ENCODE peak calls at places on chromosome 9, in four cellular contexts. N, S, L and G are unnamed samples.

GRCh38 chr9:126095546-126096190 is 231.0 kb upstream of the MVB12B start:
- DNase-seq in L (no peak), N (no peak), S (no peak), G (no peak)

GRCh38 chr9:93976973-93977372 is 21.8 kb upstream of the BARX1 start:
- DNase-seq in N (no peak), L (no peak), S (no peak), G (no peak)

GRCh38 chr9:131214457-131214856 is 61.9 kb downstream of the FAM78A start:
- DNase-seq in N (no peak), L (no peak), S (no peak), G (no peak)

GRCh38 chr9:112091805-112092204 is 83.3 kb downstream of the SUSD1 start:
- DNase-seq in N (no peak), S (no peak), L (no peak), G (no peak)

GRCh38 chr9:27462846-27463245 is 61.2 kb upstream of the IFNK start:
- DNase-seq in N (no peak), L (no peak), S (no peak), G (no peak)

GRCh38 chr9:37859043-37859442 is 44.9 kb downstream of the SLC25A51 start:
- DNase-seq in N (no peak), L (no peak), S (no peak), G (no peak)

GRCh38 chr9:116279230-116279629 is 125.6 kb downstream of the PAPPA start:
- DNase-seq in L (no peak), S (no peak), N (no peak), G (no peak)

GRCh38 chr9:27154923-27155322 is 45.9 kb downstream of the TEK start:
- DNase-seq in L (no peak), S (peak; percentile 94), N (no peak), G (no peak)

GRCh38 chr9:120583958-120584369 is 4.0 kb upstream of the CDK5RAP2 start:
- DNase-seq in S (peak; percentile 90), N (no peak), L (no peak), G (no peak)

GRCh38 chr9:116574027-116574679 is 113.0 kb upstream of the TRIM32 start:
- DNase-seq in N (no peak), S (no peak), L (no peak), G (no peak)

GRCh38 chr9:79542735-79543504 is 28.8 kb upstream of the TLE4 start:
- DNase-seq in S (no peak), L (no peak), N (no peak), G (no peak)

GRCh38 chr9:88766778-88767503 is 224.3 kb upstream of the S1PR3 start:
- DNase-seq in S (peak; percentile 88), N (no peak), L (no peak), G (no peak)

GRCh38 chr9:117138257-117138656 is 276.6 kb downstream of the ASTN2 start:
- DNase-seq in N (no peak), L (no peak), S (no peak), G (no peak)

GRCh38 chr9:133725886-133726285 is 12.3 kb downstream of the SARDH start:
- DNase-seq in N (no peak), S (no peak), L (no peak), G (no peak)

GRCh38 chr9:131605770-131606590 is 60.7 kb downstream of the PRRT1B start:
- DNase-seq in L (no peak), S (peak; percentile 63), N (no peak), G (no peak)

GRCh38 chr9:22307013-22307711 is 139.5 kb upstream of the DMRTA1 start:
- DNase-seq in N (no peak), S (peak; percentile 38), L (no peak), G (no peak)

GRCh38 chr9:89863837-89864236 is 259.0 kb downstream of the GADD45G start:
- DNase-seq in N (no peak), S (no peak), L (no peak), G (no peak)

GRCh38 chr9:111728617-111729366 is 65.9 kb downstream of the SHOC1 start:
- DNase-seq in N (no peak), S (peak; percentile 64), L (no peak), G (no peak)

GRCh38 chr9:101369286-101369685 is 15.5 kb downstream of the BAAT start:
- DNase-seq in N (no peak), S (peak; percentile 52), L (no peak), G (no peak)